ENCODE peak calls at places on chromosomes 3 and 15, in six cellular contexts. Y, E, C, Q, F and V are unnamed samples.

GRCh38 chr3:184011230-184011876 is 6.3 kb downstream of the ABCC5 start:
- DNase-seq in C (no peak), F (no peak), Y (no peak), Q (no peak), E (no peak), V (no peak)

GRCh38 chr15:50235794-50236193 is 29.7 kb downstream of the HDC start:
- DNase-seq in Y (no peak), E (no peak), C (no peak), F (no peak), Q (no peak), V (no peak)

GRCh38 chr15:92528736-92529135 is 126.8 kb downstream of the FAM174B start:
- DNase-seq in Q (no peak), F (no peak), E (no peak), C (no peak), Y (no peak), V (no peak)

GRCh38 chr15:77579498-77580188 is 53.1 kb downstream of the LINGO1 start:
- DNase-seq in C (no peak), Q (no peak), E (no peak), F (no peak), Y (no peak), V (no peak)

GRCh38 chr3:141530133-141530768 is 43.4 kb downstream of the RASA2 start:
- DNase-seq in Y (peak), F (no peak), E (no peak), C (no peak), Q (no peak), V (no peak)

GRCh38 chr15:75578206-75578947 is 738 bp downstream of the PTPN9 start:
- DNase-seq in Q (peak), F (no peak), C (peak), E (peak), Y (no peak), V (peak)

GRCh38 chr3:69326821-69327433 is 59.0 kb downstream of the FRMD4B start:
- DNase-seq in F (no peak), Y (no peak), Q (no peak), E (peak), C (no peak), V (no peak)

GRCh38 chr3:43031490-43032216 is 52.5 kb downstream of the GASK1A start:
- DNase-seq in F (no peak), Y (no peak), Q (no peak), C (no peak), E (no peak), V (peak)

GRCh38 chr3:195035345-195036202 is 235.4 kb downstream of the XXYLT1 start:
- DNase-seq in Y (no peak), C (no peak), E (no peak), F (no peak), Q (no peak), V (no peak)

GRCh38 chr3:14948609-14949038 is 1.2 kb downstream of the NR2C2 start:
- DNase-seq in F (no peak), E (no peak), Y (peak), Q (no peak), C (no peak), V (no peak)

GRCh38 chr3:65039754-65040210 is 352.0 kb upstream of the ADAMTS9 start:
- DNase-seq in Q (no peak), E (no peak), F (peak), C (no peak), Y (no peak), V (no peak)

GRCh38 chr3:150220791-150221190 is 187.3 kb upstream of the TSC22D2 start:
- DNase-seq in E (no peak), F (no peak), Y (no peak), C (no peak), Q (no peak), V (no peak)

GRCh38 chr15:23855947-23856346 is 168.8 kb upstream of the NDN start:
- DNase-seq in F (no peak), Y (no peak), E (no peak), C (no peak), Q (no peak), V (no peak)

GRCh38 chr3:129485681-129486056 is 42.8 kb upstream of the RHO start:
- DNase-seq in E (no peak), F (no peak), C (peak), Q (no peak), Y (peak), V (peak)

GRCh38 chr15:44713006-44713966 is 2.0 kb downstream of the B2M start:
- DNase-seq in F (no peak), Q (no peak), Y (peak), E (no peak), C (no peak), V (no peak)

GRCh38 chr3:183485093-183485492 is 56.7 kb upstream of the MCF2L2 start:
- DNase-seq in Y (no peak), Q (no peak), F (no peak), C (no peak), E (no peak), V (no peak)

GRCh38 chr15:52658955-52659354 is 20.2 kb downstream of the ATOSA start:
- DNase-seq in F (no peak), E (peak), C (no peak), Q (no peak), Y (peak), V (no peak)

GRCh38 chr3:141457624-141458236 is 29.1 kb upstream of the RASA2 start:
- DNase-seq in Q (no peak), F (no peak), Y (peak), E (no peak), C (no peak), V (no peak)

GRCh38 chr3:101720851-101721649 is 3.4 kb upstream of the CEP97 start:
- DNase-seq in E (no peak), Y (peak), Q (no peak), C (no peak), F (no peak), V (no peak)

GRCh38 chr15:31461911-31462480 is 135.4 kb downstream of the KLF13 start:
- DNase-seq in F (no peak), Y (no peak), C (no peak), Q (no peak), E (no peak), V (no peak)
- TF ChIP-seq CTCF in F (no peak), Y (peak), C (peak), Q (no peak), E (peak), V (no peak)

DNA sequence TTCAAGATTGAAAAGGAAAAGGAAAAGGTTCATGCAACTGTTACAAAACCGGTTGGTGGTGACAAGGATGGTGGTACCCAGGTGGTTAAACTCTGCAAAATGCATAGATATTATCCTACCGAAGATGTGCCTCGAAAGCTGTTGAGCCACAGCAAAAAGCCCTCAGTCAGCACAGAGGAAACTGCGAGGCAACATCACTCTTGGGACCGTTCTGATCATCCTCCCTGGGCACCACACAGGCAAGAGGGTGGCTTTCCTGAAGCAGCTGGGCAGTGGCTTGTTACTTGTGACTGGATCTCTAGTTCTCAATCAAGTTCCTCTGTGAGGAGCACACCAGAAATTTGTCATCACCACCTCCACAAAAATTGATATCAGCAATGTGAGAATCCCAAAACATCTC is 86.9 kb downstream of the PLCH1 start:
- DNase-seq in C (no peak), Y (no peak), F (no peak), E (no peak), Q (no peak), V (no peak)
- TF ChIP-seq CTCF in C (no peak), Y (no peak), F (no peak), E (no peak), Q (no peak), V (no peak)

GRCh38 chr15:68314563-68314962 is 37.0 kb downstream of the FEM1B start:
- DNase-seq in E (no peak), Q (peak), F (no peak), Y (no peak), C (no peak), V (no peak)

GRCh38 chr15:68317281-68318007 is 39.9 kb downstream of the FEM1B start:
- DNase-seq in F (no peak), Q (no peak), E (no peak), C (no peak), Y (no peak), V (no peak)

GRCh38 chr15:68315495-68316007 is 38.0 kb downstream of the FEM1B start:
- DNase-seq in Y (no peak), F (no peak), E (no peak), Q (peak), C (no peak), V (no peak)

GRCh38 chr15:68315035-68315434 is 37.5 kb downstream of the FEM1B start:
- DNase-seq in Y (no peak), E (no peak), F (no peak), Q (no peak), C (no peak), V (no peak)

DNA sequence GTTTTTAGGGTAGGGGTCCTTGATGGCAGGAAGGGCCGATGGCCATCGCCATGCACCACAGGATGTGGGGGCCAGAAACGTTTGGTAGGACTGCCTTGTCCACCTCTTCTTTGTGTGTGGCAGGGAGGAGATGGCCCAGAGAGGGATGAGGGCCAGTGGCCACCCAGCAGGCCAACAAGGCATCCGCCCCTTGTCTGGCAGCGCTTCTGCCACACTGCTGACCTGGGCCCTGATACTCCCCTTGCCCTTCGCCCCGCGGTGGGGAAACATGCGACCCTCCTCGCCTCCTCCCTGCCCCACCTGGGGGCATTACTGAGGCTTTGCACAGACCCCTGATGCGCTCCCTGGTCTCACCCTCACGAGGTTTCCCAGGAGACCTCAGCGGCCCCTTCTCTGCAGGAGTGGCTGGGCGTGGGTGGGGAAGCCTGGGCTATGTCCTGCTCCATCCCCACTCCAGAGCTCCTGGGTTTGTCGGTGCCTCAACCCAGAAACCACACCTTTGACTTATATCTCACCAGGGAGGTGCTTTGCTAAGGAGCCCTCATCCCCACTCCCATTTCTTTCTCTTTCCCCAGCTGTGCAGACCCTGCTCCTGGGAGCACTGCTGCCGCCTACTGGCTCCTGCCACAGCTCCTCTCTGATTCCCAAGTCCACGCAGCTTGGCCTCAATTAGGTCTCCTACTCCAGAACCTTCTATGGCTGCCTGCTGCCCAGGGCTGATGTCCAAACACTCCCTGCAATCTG is 38.7 kb downstream of the FEM1B start:
- DNase-seq in E (no peak), C (no peak), Y (no peak), Q (no peak), F (no peak), V (no peak)
- TF ChIP-seq CTCF in E (peak), C (no peak), Y (peak), Q (peak), F (peak), V (no peak)

GRCh38 chr3:193708270-193708669 is 115.3 kb downstream of the OPA1 start:
- DNase-seq in F (no peak), Y (no peak), E (no peak), C (no peak), Q (no peak), V (no peak)

GRCh38 chr3:193702967-193703366 is 110.0 kb downstream of the OPA1 start:
- DNase-seq in C (no peak), F (no peak), Q (no peak), E (no peak), Y (no peak), V (no peak)

GRCh38 chr3:193701896-193702644 is 109.1 kb downstream of the OPA1 start:
- DNase-seq in F (no peak), Q (no peak), C (no peak), Y (no peak), E (no peak), V (no peak)

GRCh38 chr3:193704431-193704830 is 111.4 kb downstream of the OPA1 start:
- DNase-seq in E (no peak), Y (no peak), Q (no peak), C (no peak), F (no peak), V (no peak)
- TF ChIP-seq CTCF in E (no peak), Y (no peak), Q (peak), C (no peak), F (no peak), V (no peak)

DNA sequence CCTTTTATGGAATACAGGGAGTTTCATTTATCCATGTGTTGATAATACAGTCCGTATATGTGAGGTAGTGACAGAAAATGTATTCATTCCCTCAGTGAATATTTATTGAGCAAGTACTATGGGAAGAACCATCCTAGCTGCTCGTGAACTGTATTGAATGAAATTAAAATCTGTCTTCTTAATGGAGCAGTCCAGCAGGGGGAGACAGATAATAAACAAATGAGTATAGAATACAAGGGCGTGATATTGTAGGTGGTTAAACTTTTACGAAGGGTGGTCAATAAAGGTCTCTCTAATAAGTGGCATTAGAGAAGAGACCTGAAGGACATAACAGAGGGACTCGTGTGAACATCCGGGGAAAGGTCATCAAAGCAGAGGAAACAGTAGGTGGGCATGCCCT is 62.7 kb upstream of the OSTN start:
- DNase-seq in Y (peak), Q (no peak), E (no peak), C (no peak), F (peak), V (no peak)
- TF ChIP-seq CTCF in Y (peak), Q (peak), E (peak), C (peak), F (peak), V (peak)

GRCh38 chr3:36298188-36298587 is 82.1 kb upstream of the STAC start:
- DNase-seq in F (no peak), Y (no peak), Q (no peak), E (no peak), C (no peak), V (no peak)
- TF ChIP-seq CTCF in F (no peak), Y (no peak), Q (no peak), E (no peak), C (no peak), V (no peak)

DNA sequence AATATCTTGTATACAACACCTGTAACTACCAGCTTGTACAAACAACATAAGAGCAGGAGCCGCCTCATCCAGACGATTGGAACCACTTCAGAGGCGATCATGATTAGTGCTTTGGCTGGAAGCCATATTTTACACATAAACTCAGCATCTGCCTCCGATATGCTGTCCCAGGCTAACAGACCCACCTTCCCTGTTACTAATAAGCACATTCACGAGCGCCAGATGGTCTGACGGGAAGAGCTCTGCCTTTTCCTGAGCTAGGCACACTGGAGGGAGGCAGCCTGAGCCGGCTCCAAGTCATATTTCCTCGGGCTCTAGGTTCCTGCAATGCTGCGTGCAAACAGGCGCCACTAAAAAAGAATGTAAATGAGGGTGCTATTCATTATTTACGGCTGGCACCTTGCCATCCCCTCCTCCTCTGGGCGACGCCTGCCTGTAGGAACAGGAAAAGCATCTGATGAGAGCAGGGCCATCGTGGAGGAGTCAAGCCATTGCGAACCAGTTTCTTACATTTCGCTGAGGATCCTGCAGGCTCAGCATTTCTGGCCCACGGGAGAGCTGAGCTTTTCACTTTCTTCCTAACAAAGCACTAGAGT is 98.2 kb downstream of the ANXA2 start:
- DNase-seq in F (peak), Y (peak), E (no peak), Q (no peak), C (no peak), V (no peak)
- TF ChIP-seq CTCF in F (peak), Y (peak), E (no peak), Q (no peak), C (peak), V (peak)